ENCODE peak calls at places on chromosome 5, in five cellular contexts. Z, Q, H, B and T are unnamed samples.

GRCh38 chr5:60350794-60351193 is 349.2 kb downstream of the DEPDC1B start:
- DNase-seq in H (no peak), Q (no peak), Z (no peak), B (no peak), T (no peak)

GRCh38 chr5:612498-613424 is 621 bp downstream of the CEP72 start:
- DNase-seq in B (no peak), Z (peak; percentile 27), H (peak; percentile 47), Q (no peak), T (no peak)

GRCh38 chr5:157866536-157866935 is 7.6 kb upstream of the CLINT1 start:
- DNase-seq in B (no peak), H (no peak), Z (no peak), Q (no peak), T (no peak)

GRCh38 chr5:16578474-16578883 is 38.3 kb downstream of the RETREG1 start:
- DNase-seq in Z (no peak), H (no peak), Q (no peak), B (no peak), T (no peak)

GRCh38 chr5:122252319-122252718 is 59.7 kb upstream of the SNCAIP start:
- DNase-seq in B (no peak), Q (no peak), Z (no peak), H (no peak), T (no peak)

GRCh38 chr5:68424799-68425537 is 209.4 kb downstream of the PIK3R1 start:
- DNase-seq in H (no peak), B (no peak), Q (no peak), Z (no peak), T (no peak)

GRCh38 chr5:98750693-98751092 is 22.8 kb upstream of the RGMB start:
- DNase-seq in Q (no peak), Z (peak; percentile 21), H (no peak), B (no peak), T (no peak)

GRCh38 chr5:131364507-131365050 is 100.7 kb downstream of the CDC42SE2 start:
- DNase-seq in Z (no peak), H (no peak), Q (no peak), B (no peak), T (no peak)

GRCh38 chr5:80877592-80877991 is 82.6 kb upstream of the RASGRF2 start:
- DNase-seq in B (no peak), Q (no peak), Z (no peak), H (no peak), T (no peak)

GRCh38 chr5:139670369-139671095 is 22.4 kb downstream of the CXXC5 start:
- DNase-seq in Z (no peak), B (peak; percentile 62), H (peak; percentile 75), Q (no peak), T (no peak)

GRCh38 chr5:150765789-150766149 is 7.0 kb upstream of the DCTN4 start:
- DNase-seq in Z (no peak), H (no peak), B (no peak), Q (no peak), T (no peak)

GRCh38 chr5:142688278-142688677 is 2.4 kb upstream of the FGF1 start:
- DNase-seq in Z (no peak), Q (no peak), B (no peak), H (no peak), T (no peak)

GRCh38 chr5:168772466-168772961 is 193.3 kb upstream of the PANK3 start:
- DNase-seq in Z (no peak), B (no peak), H (no peak), Q (no peak), T (no peak)

GRCh38 chr5:33300209-33300742 is 140.5 kb upstream of the TARS1 start:
- DNase-seq in Z (no peak), H (no peak), Q (no peak), B (no peak), T (no peak)

GRCh38 chr5:43041131-43041668 is 1.1 kb upstream of the ANXA2R start:
- DNase-seq in B (no peak), H (no peak), Z (no peak), Q (no peak), T (peak; percentile 11)

GRCh38 chr5:168575391-168576372 is 3.5 kb downstream of the PANK3 start:
- DNase-seq in Q (no peak), H (no peak), Z (no peak), B (no peak), T (no peak)

GRCh38 chr5:133508845-133509741 is 103.2 kb downstream of the FSTL4 start:
- DNase-seq in Q (no peak), Z (no peak), B (no peak), H (peak; percentile 26), T (no peak)

GRCh38 chr5:154478224-154478565 is at the start of gene HAND1:
- DNase-seq in Q (no peak), B (no peak), H (no peak), Z (peak; percentile 59), T (no peak)

GRCh38 chr5:67010684-67011409 is 185.8 kb downstream of the CD180 start:
- DNase-seq in Q (no peak), Z (no peak), B (no peak), H (no peak), T (no peak)

GRCh38 chr5:80069918-80070318 is 34.8 kb downstream of the THBS4 start:
- DNase-seq in B (no peak), H (no peak), Z (no peak), Q (no peak), T (no peak)

GRCh38 chr5:75348241-75348640 is 11.2 kb downstream of the HMGCR start:
- DNase-seq in Z (no peak), Q (no peak), B (no peak), H (no peak), T (no peak)

GRCh38 chr5:102531506-102531905 is 32.7 kb upstream of the SLCO6A1 start:
- DNase-seq in Z (no peak), H (no peak), B (peak; percentile 10), Q (no peak), T (no peak)

GRCh38 chr5:172274951-172275753 is 8.4 kb downstream of the UBTD2 start:
- DNase-seq in Q (peak; percentile 29), Z (no peak), B (no peak), H (peak; percentile 71), T (no peak)

GRCh38 chr5:158599132-158599531 is 500.6 kb downstream of the EBF1 start:
- DNase-seq in B (no peak), Q (no peak), H (no peak), Z (no peak), T (no peak)

GRCh38 chr5:56168066-56168478 is 65.1 kb downstream of the ANKRD55 start:
- DNase-seq in Q (no peak), B (no peak), H (no peak), Z (no peak), T (no peak)

GRCh38 chr5:170393235-170393634 is 4.1 kb upstream of the KCNMB1 start:
- DNase-seq in B (no peak), Q (no peak), Z (no peak), H (peak; percentile 62), T (no peak)

GRCh38 chr5:150616024-150616470 is 24.4 kb upstream of the SYNPO start:
- DNase-seq in H (no peak), Q (no peak), B (peak; percentile 85), Z (no peak), T (no peak)

GRCh38 chr5:150000990-150001659 is 586 bp downstream of the HMGXB3 start:
- DNase-seq in B (no peak), Q (peak; percentile 34), Z (peak; percentile 50), H (peak; percentile 74), T (peak; percentile 18)

GRCh38 chr5:64923151-64923685 is 154.5 kb downstream of the CWC27 start:
- DNase-seq in H (no peak), B (no peak), Q (no peak), Z (no peak), T (no peak)

GRCh38 chr5:40797273-40798011 is 732 bp downstream of the PRKAA1 start:
- DNase-seq in B (peak; percentile 67), Z (peak; percentile 75), H (peak; percentile 89), Q (peak; percentile 75), T (peak; percentile 68)

GRCh38 chr5:128615578-128615977 is 77.5 kb upstream of the FBN2 start:
- DNase-seq in Z (no peak), B (no peak), H (no peak), Q (no peak), T (no peak)